ENCODE peak calls at places on chromosomes 13 and 19, in five cellular contexts. C is Karpas-422, S is astrocyte, F is cardiac fibroblast, L is astrocyte of the cerebellum. O is an unnamed sample.

GRCh38 chr13:113110852-113111315 is 5.3 kb downstream of the F7 start:
- DNase-seq in C (no peak), S (no peak), F (no peak), L (no peak), O (no peak)

GRCh38 chr19:35069706-35070105 is 28.2 kb downstream of the HPN start:
- DNase-seq in C (no peak), S (no peak), F (no peak), L (no peak), O (no peak)

GRCh38 chr19:19405919-19406877 is 723 bp downstream of the GATAD2A start:
- DNase-seq in C (peak; percentile 71), S (peak; percentile 46), F (peak; percentile 64), L (peak; percentile 20), O (no peak)

GRCh38 chr19:57642396-57643046 is 9.6 kb downstream of the ZNF211 start:
- DNase-seq in C (no peak), S (no peak), F (no peak), L (no peak), O (no peak)

GRCh38 chr19:17450264-17451075 is 2.0 kb upstream of the TMEM221 start:
- DNase-seq in C (no peak), S (no peak), F (no peak), L (no peak), O (no peak)

GRCh38 chr13:33228645-33229445 is 56.7 kb downstream of the STARD13 start:
- DNase-seq in C (peak; percentile 78), S (peak; percentile 79), F (peak; percentile 83), L (peak; percentile 63), O (no peak)

GRCh38 chr19:13017306-13018036 is 22.2 kb downstream of the NFIX start:
- DNase-seq in C (no peak), S (no peak), F (no peak), L (no peak), O (no peak)

GRCh38 chr19:18895038-18895827 is 725 bp downstream of the CERS1 start:
- DNase-seq in C (no peak), S (no peak), F (peak; percentile 35), L (no peak), O (no peak)

GRCh38 chr19:42024622-42025111 is 30.6 kb upstream of the ATP1A3 start:
- DNase-seq in C (no peak), S (peak; percentile 41), F (peak; percentile 8), L (peak; percentile 6), O (no peak)

GRCh38 chr13:114063545-114064515 is 68.6 kb downstream of the RASA3 start:
- DNase-seq in C (no peak), S (peak; percentile 58), F (peak; percentile 75), L (no peak), O (no peak)

GRCh38 chr19:45245334-45245787 is at the start of gene EXOC3L2:
- DNase-seq in C (no peak), S (no peak), F (no peak), L (no peak), O (no peak)

GRCh38 chr19:54281008-54281728 is at the start of gene LILRB2:
- DNase-seq in C (no peak), S (no peak), F (no peak), L (no peak), O (no peak)
- H3K4me3 ChIP-seq in C (no peak within 1 kb of the TSS), S (no peak within 1 kb of the TSS), F (no peak within 1 kb of the TSS), L (no peak within 1 kb of the TSS), O (no peak within 1 kb of the TSS)

GRCh38 chr13:31945202-31945978 is 86.2 kb upstream of the FRY start:
- DNase-seq in C (no peak), S (peak; percentile 65), F (peak; percentile 88), L (peak; percentile 13), O (peak; percentile 85)

GRCh38 chr13:31947105-31947504 is 84.5 kb upstream of the FRY start:
- DNase-seq in C (no peak), S (no peak), F (no peak), L (no peak), O (no peak)

GRCh38 chr13:31950121-31950810 is 81.3 kb upstream of the FRY start:
- DNase-seq in C (no peak), S (no peak), F (no peak), L (no peak), O (no peak)

GRCh38 chr13:31946091-31946770 is 85.3 kb upstream of the FRY start:
- DNase-seq in C (no peak), S (peak; percentile 25), F (peak; percentile 29), L (no peak), O (no peak)

GRCh38 chr13:31947506-31947905 is 84.1 kb upstream of the FRY start:
- DNase-seq in C (no peak), S (no peak), F (no peak), L (no peak), O (no peak)
- H3K4me3 ChIP-seq in C (no peak overlapping the region), S (no peak overlapping the region), F (no peak overlapping the region), L (no peak overlapping the region), O (no peak overlapping the region)

DNA sequence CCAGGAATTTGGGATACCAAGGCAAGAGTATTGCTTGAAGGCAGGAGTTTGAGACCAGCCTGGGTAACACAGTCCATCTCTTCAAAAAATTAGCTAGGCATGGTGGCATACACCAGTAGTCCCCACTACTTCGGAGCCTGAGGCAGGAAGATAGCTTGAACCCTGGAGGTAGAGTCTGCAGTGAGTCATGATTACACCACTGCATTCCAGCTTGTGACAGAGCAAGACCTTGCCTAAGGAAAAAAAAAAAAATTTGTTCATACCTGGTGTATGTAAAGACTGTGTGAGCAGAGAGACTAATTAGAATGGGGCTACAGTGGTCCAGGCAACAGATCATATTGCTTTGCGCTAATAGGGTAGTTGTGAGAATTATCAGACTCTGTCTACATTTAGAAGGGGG is 778.3 kb upstream of the PCDH20 start:
- DNase-seq in C (no peak), S (no peak), F (no peak), L (no peak), O (no peak)
- H3K4me3 ChIP-seq in C (no peak overlapping the region), S (no peak overlapping the region), F (no peak overlapping the region), L (no peak overlapping the region), O (no peak overlapping the region)

DNA sequence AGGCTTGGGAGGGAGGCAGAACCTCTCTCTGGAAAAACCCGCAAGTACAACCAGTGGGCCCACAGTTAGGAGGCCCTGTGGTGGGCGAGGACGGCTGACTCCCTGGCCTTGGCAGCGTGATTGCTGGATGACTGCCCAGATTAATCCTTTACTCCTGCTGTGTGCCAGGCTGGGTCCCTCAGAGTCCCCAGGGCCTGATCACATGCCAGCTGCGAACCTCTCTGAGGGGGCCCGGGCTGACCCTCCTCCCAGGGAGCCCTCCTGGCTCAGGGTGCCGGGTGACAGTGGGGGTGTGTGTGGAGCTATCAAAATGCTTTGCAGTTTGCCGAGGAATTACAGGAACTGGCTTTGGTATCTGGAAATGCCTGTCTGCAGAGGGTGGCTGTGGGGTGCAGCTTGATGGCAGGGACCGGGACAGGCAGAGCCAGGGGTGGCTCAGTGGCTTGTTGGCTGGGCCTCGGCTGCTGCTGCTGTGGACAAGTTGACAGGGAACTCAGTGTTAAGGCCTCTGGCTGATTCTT is 48.9 kb downstream of the DNM2 start:
- DNase-seq in C (no peak), S (peak; percentile 26), F (peak; percentile 30), L (no peak), O (no peak)
- H3K4me3 ChIP-seq in C (no peak overlapping the region), S (no peak overlapping the region), F (no peak overlapping the region), L (no peak overlapping the region), O (no peak overlapping the region)

O was measured in skeletal muscle cell.